ENCODE peak calls at places on chromosome 2, in eight cellular contexts. R is stimulated activated CD8-positive, alpha-beta memory T cell treated with anti-CD3 and anti-CD28 coated beads, Interleukin-12 subunit alpha, Interleukin-12 subunit beta, amount 100 ng/mL, for 4 hours; A is NCI-H1105; F is LoVo; N is tibial artery; O is stimulated activated CD4-positive, alpha-beta T cell treated with anti-CD3 and anti-CD28 coated beads, Interleukin-15, amount 100 ng/mL, for 24 hours; W is HEK293T; I is lung. E is an unnamed sample.

GRCh38 chr2:146870691-146871090 is 974.1 kb upstream of the ACVR2A start:
- DNase-seq in O (no peak), W (no peak), F (no peak), R (no peak), N (no peak), I (no peak), A (no peak), E (no peak)

GRCh38 chr2:127149384-127149783 is 42.4 kb upstream of the BIN1 start:
- DNase-seq in W (no peak), A (no peak), O (no peak), I (no peak), R (no peak), F (no peak), N (no peak), E (peak; percentile 82)

GRCh38 chr2:60347781-60348180 is 205.7 kb downstream of the BCL11A start:
- DNase-seq in O (no peak), I (peak; percentile 22), R (no peak), W (no peak), N (no peak), F (no peak), A (no peak), E (no peak)

GRCh38 chr2:159941729-159942128 is 120.7 kb downstream of the PLA2R1 start:
- DNase-seq in O (no peak), F (no peak), I (no peak), N (no peak), R (no peak), W (no peak), A (no peak), E (no peak)

GRCh38 chr2:11753886-11754704 is 7.7 kb downstream of the LPIN1 start:
- DNase-seq in R (peak; percentile 58), O (peak; percentile 77), F (no peak), N (no peak), A (peak; percentile 30), I (no peak), W (no peak), E (no peak)

GRCh38 chr2:163469561-163469962 is 266.2 kb downstream of the FIGN start:
- DNase-seq in R (no peak), O (no peak), I (no peak), A (no peak), W (no peak), F (no peak), N (no peak), E (no peak)

GRCh38 chr2:19757586-19757985 is 144.2 kb downstream of the TTC32 start:
- DNase-seq in I (no peak), O (no peak), N (no peak), A (no peak), F (no peak), R (no peak), W (no peak), E (no peak)

GRCh38 chr2:125167152-125167551 is 1142.1 kb downstream of the CNTNAP5 start:
- DNase-seq in W (no peak), I (no peak), R (no peak), A (no peak), F (no peak), N (no peak), O (no peak), E (no peak)

GRCh38 chr2:106057206-106057605 is 136.9 kb downstream of the UXS1 start:
- DNase-seq in W (no peak), F (peak; percentile 43), N (no peak), O (peak; percentile 29), I (no peak), R (peak; percentile 20), A (no peak), E (no peak)

GRCh38 chr2:113692698-113693428 is 63.6 kb downstream of the SLC35F5 start:
- DNase-seq in F (no peak), O (peak; percentile 57), R (no peak), I (no peak), W (no peak), N (no peak), A (no peak), E (no peak)

GRCh38 chr2:113072584-113072983 is 4.8 kb downstream of the IL1F10 start:
- DNase-seq in F (no peak), O (no peak), R (no peak), I (no peak), A (no peak), W (no peak), N (no peak), E (no peak)

GRCh38 chr2:147588191-147588590 is 256.6 kb upstream of the ACVR2A start:
- DNase-seq in W (no peak), A (no peak), R (no peak), N (no peak), F (no peak), I (no peak), O (no peak), E (no peak)

GRCh38 chr2:166382-166781 is 97.5 kb downstream of the SH3YL1 start:
- DNase-seq in I (no peak), N (no peak), R (no peak), O (no peak), A (no peak), F (no peak), W (no peak), E (no peak)

GRCh38 chr2:88582030-88582429 is 45.2 kb downstream of the EIF2AK3 start:
- DNase-seq in A (no peak), I (no peak), W (no peak), R (no peak), F (no peak), N (no peak), O (no peak), E (no peak)

GRCh38 chr2:118474151-118474561 is 373.3 kb downstream of the EN1 start:
- DNase-seq in I (no peak), O (no peak), F (no peak), W (no peak), A (peak; percentile 81), R (no peak), N (no peak), E (no peak)

GRCh38 chr2:64779117-64779690 is 125.5 kb upstream of the SERTAD2 start:
- DNase-seq in O (no peak), I (no peak), A (no peak), F (peak; percentile 74), R (no peak), W (no peak), N (no peak), E (no peak)

GRCh38 chr2:237500681-237501424 is 13.8 kb downstream of the MLPH start:
- DNase-seq in A (no peak), W (no peak), I (no peak), O (no peak), N (no peak), F (peak; percentile 70), R (no peak), E (peak; percentile 96)

GRCh38 chr2:43445248-43445647 is 150.6 kb downstream of the THADA start:
- DNase-seq in F (no peak), W (no peak), R (no peak), I (no peak), A (no peak), N (no peak), O (no peak), E (no peak)

GRCh38 chr2:20447437-20448245 is 767 bp downstream of the RHOB start:
- DNase-seq in A (no peak), F (peak; percentile 22), W (peak; percentile 30), I (peak; percentile 49), O (peak; percentile 37), N (peak; percentile 80), R (peak; percentile 8), E (no peak)

GRCh38 chr2:84652430-84652829 is 136.1 kb downstream of the DNAH6 start:
- DNase-seq in A (no peak), F (no peak), I (no peak), N (no peak), O (no peak), R (no peak), W (no peak), E (no peak)

GRCh38 chr2:230866704-230867561 is 2.2 kb downstream of the ITM2C start:
- DNase-seq in N (no peak), F (peak; percentile 47), I (no peak), A (peak; percentile 27), R (no peak), O (peak; percentile 63), W (no peak), E (no peak)

GRCh38 chr2:40962026-40962425 is 510.1 kb upstream of the SLC8A1 start:
- DNase-seq in W (no peak), F (no peak), N (no peak), R (no peak), A (no peak), O (no peak), I (no peak), E (peak; percentile 4)

GRCh38 chr2:148926291-148926961 is 51.4 kb downstream of the KIF5C start:
- DNase-seq in W (peak; percentile 68), O (peak; percentile 65), A (no peak), N (no peak), F (no peak), R (peak; percentile 5), I (no peak), E (no peak)

GRCh38 chr2:70931376-70932000 is 4.2 kb upstream of the ATP6V1B1 start:
- DNase-seq in O (no peak), R (no peak), W (no peak), N (peak; percentile 21), A (no peak), F (no peak), I (peak; percentile 18), E (no peak)

E was measured in HFF-Myc.